ENCODE peak calls at places on chromosomes 1 and 21, in four cellular contexts. One of them, this sample, is unnamed.

GRCh38 chr1:6775644-6776043 is 9.6 kb upstream of the CAMTA1 start:
- DNase-seq in neural progenitor cell: no peak
- DNase-seq in MM.1S: no peak
- DNase-seq in hepatocyte: no peak
- DNase-seq in this sample: no peak

GRCh38 chr1:154327466-154328317 is 2.4 kb downstream of the ATP8B2 start:
- DNase-seq in hepatocyte: no peak
- DNase-seq in neural progenitor cell: no peak
- DNase-seq in MM.1S: peak; percentile 98
- DNase-seq in this sample: no peak

GRCh38 chr1:150563340-150564038 is 14.3 kb downstream of the ADAMTSL4 start:
- DNase-seq in MM.1S: peak; percentile 95
- DNase-seq in hepatocyte: peak; percentile 56
- DNase-seq in neural progenitor cell: no peak
- DNase-seq in this sample: no peak

GRCh38 chr1:223742861-223743517 is 30.6 kb downstream of the CAPN2 start:
- DNase-seq in neural progenitor cell: no peak
- DNase-seq in hepatocyte: no peak
- DNase-seq in MM.1S: no peak
- DNase-seq in this sample: no peak

GRCh38 chr1:212166296-212167039 is 118.7 kb upstream of the PPP2R5A start:
- DNase-seq in MM.1S: no peak
- DNase-seq in neural progenitor cell: no peak
- DNase-seq in hepatocyte: no peak
- DNase-seq in this sample: no peak

GRCh38 chr1:156226116-156226538 is 13.3 kb downstream of the PMF1 start:
- DNase-seq in MM.1S: peak; percentile 98
- DNase-seq in neural progenitor cell: no peak
- DNase-seq in hepatocyte: no peak
- DNase-seq in this sample: no peak

GRCh38 chr1:101976161-101976560 is 20.6 kb downstream of the OLFM3 start:
- DNase-seq in neural progenitor cell: no peak
- DNase-seq in MM.1S: no peak
- DNase-seq in hepatocyte: no peak
- DNase-seq in this sample: no peak

GRCh38 chr1:33698316-33699035 is 165.4 kb upstream of the HMGB4 start:
- DNase-seq in hepatocyte: no peak
- DNase-seq in neural progenitor cell: no peak
- DNase-seq in MM.1S: no peak
- DNase-seq in this sample: no peak

GRCh38 chr1:22747021-22747734 is 36.5 kb downstream of the EPHB2 start:
- DNase-seq in hepatocyte: no peak
- DNase-seq in neural progenitor cell: no peak
- DNase-seq in MM.1S: no peak
- DNase-seq in this sample: peak; percentile 93

GRCh38 chr21:31622397-31622796 is 37.1 kb upstream of the SOD1 start:
- DNase-seq in MM.1S: no peak
- DNase-seq in neural progenitor cell: no peak
- DNase-seq in hepatocyte: no peak
- DNase-seq in this sample: no peak

GRCh38 chr21:45972716-45973474 is 8.7 kb upstream of the COL6A1 start:
- DNase-seq in MM.1S: no peak
- DNase-seq in hepatocyte: peak; percentile 91
- DNase-seq in neural progenitor cell: peak; percentile 61
- DNase-seq in this sample: peak; percentile 77

GRCh38 chr1:51061231-51061943 is 40.6 kb upstream of the C1orf185 start:
- DNase-seq in MM.1S: no peak
- DNase-seq in neural progenitor cell: no peak
- DNase-seq in hepatocyte: no peak
- DNase-seq in this sample: peak; percentile 60

GRCh38 chr1:33221385-33221758 is 34.9 kb upstream of the ZNF362 start:
- DNase-seq in hepatocyte: no peak
- DNase-seq in neural progenitor cell: no peak
- DNase-seq in MM.1S: no peak
- DNase-seq in this sample: no peak

GRCh38 chr1:220527279-220528048 is 472 bp upstream of the MARK1 start:
- DNase-seq in MM.1S: no peak
- DNase-seq in neural progenitor cell: peak; percentile 38
- DNase-seq in hepatocyte: peak; percentile 28
- DNase-seq in this sample: peak; percentile 18

GRCh38 chr1:234893359-234893724 is 235.3 kb downstream of the TOMM20 start:
- DNase-seq in MM.1S: no peak
- DNase-seq in hepatocyte: no peak
- DNase-seq in neural progenitor cell: no peak
- DNase-seq in this sample: no peak

GRCh38 chr1:203464226-203464625 is 11.4 kb upstream of the PRELP start:
- DNase-seq in neural progenitor cell: no peak
- DNase-seq in MM.1S: no peak
- DNase-seq in hepatocyte: no peak
- DNase-seq in this sample: peak; percentile 38

GRCh38 chr21:34589511-34590282 is 25.2 kb downstream of the RCAN1 start:
- DNase-seq in hepatocyte: no peak
- DNase-seq in neural progenitor cell: no peak
- DNase-seq in MM.1S: no peak
- DNase-seq in this sample: no peak

GRCh38 chr1:233707153-233707905 is 93.4 kb downstream of the KCNK1 start:
- DNase-seq in hepatocyte: peak; percentile 47
- DNase-seq in neural progenitor cell: no peak
- DNase-seq in MM.1S: no peak
- DNase-seq in this sample: peak; percentile 89

GRCh38 chr1:150973826-150974579 is 632 bp downstream of the CERS2 start:
- DNase-seq in MM.1S: peak; percentile 47
- DNase-seq in neural progenitor cell: peak; percentile 75
- DNase-seq in hepatocyte: peak; percentile 69
- DNase-seq in this sample: no peak

GRCh38 chr1:199970125-199970524 is 57.4 kb upstream of the NR5A2 start:
- DNase-seq in neural progenitor cell: no peak
- DNase-seq in MM.1S: no peak
- DNase-seq in hepatocyte: no peak
- DNase-seq in this sample: no peak

GRCh38 chr1:56799605-56800398 is 19.4 kb downstream of the FYB2 start:
- DNase-seq in MM.1S: no peak
- DNase-seq in hepatocyte: no peak
- DNase-seq in neural progenitor cell: no peak
- DNase-seq in this sample: peak; percentile 86

GRCh38 chr1:56773341-56774066 is 45.7 kb downstream of the FYB2 start:
- DNase-seq in hepatocyte: no peak
- DNase-seq in neural progenitor cell: no peak
- DNase-seq in MM.1S: no peak
- DNase-seq in this sample: no peak

GRCh38 chr1:53905509-53905908 is 11.5 kb downstream of the DIO1 start:
- DNase-seq in MM.1S: no peak
- DNase-seq in hepatocyte: no peak
- DNase-seq in neural progenitor cell: no peak
- DNase-seq in this sample: no peak

GRCh38 chr1:147496571-147496970 is 44.7 kb upstream of the BCL9 start:
- DNase-seq in hepatocyte: peak; percentile 13
- DNase-seq in neural progenitor cell: peak; percentile 39
- DNase-seq in MM.1S: no peak
- DNase-seq in this sample: peak; percentile 35

GRCh38 chr1:36436820-36437219 is 13.4 kb downstream of the OSCP1 start:
- DNase-seq in hepatocyte: peak; percentile 28
- DNase-seq in neural progenitor cell: no peak
- DNase-seq in MM.1S: peak; percentile 57
- DNase-seq in this sample: peak; percentile 62

GRCh38 chr1:36137226-36137625 is 12.1 kb downstream of the TRAPPC3 start:
- DNase-seq in hepatocyte: no peak
- DNase-seq in MM.1S: no peak
- DNase-seq in neural progenitor cell: no peak
- DNase-seq in this sample: no peak

GRCh38 chr1:182235952-182236650 is 155.5 kb downstream of the GLUL start:
- DNase-seq in hepatocyte: peak; percentile 52
- DNase-seq in neural progenitor cell: no peak
- DNase-seq in MM.1S: no peak
- DNase-seq in this sample: peak; percentile 37

GRCh38 chr1:204288061-204288588 is 71.6 kb downstream of the PLEKHA6 start:
- DNase-seq in neural progenitor cell: no peak
- DNase-seq in hepatocyte: peak; percentile 75
- DNase-seq in MM.1S: no peak
- DNase-seq in this sample: no peak

GRCh38 chr1:27522860-27523665 is 33.1 kb upstream of the WASF2 start:
- DNase-seq in MM.1S: no peak
- DNase-seq in hepatocyte: peak; percentile 68
- DNase-seq in neural progenitor cell: peak; percentile 52
- DNase-seq in this sample: no peak

GRCh38 chr1:17874665-17875064 is 119.5 kb downstream of the ACTL8 start:
- DNase-seq in MM.1S: no peak
- DNase-seq in hepatocyte: peak; percentile 50
- DNase-seq in neural progenitor cell: peak; percentile 54
- DNase-seq in this sample: peak; percentile 96

GRCh38 chr1:3670823-3671251 is 18.5 kb downstream of the TP73 start:
- DNase-seq in MM.1S: no peak
- DNase-seq in neural progenitor cell: no peak
- DNase-seq in hepatocyte: no peak
- DNase-seq in this sample: no peak

GRCh38 chr1:156025873-156026272 is 5.1 kb upstream of the SSR2 start:
- DNase-seq in hepatocyte: peak; percentile 71
- DNase-seq in MM.1S: no peak
- DNase-seq in neural progenitor cell: peak; percentile 84
- DNase-seq in this sample: peak; percentile 23

GRCh38 chr1:38274974-38275373 is 228.4 kb upstream of the POU3F1 start:
- DNase-seq in neural progenitor cell: peak; percentile 48
- DNase-seq in MM.1S: no peak
- DNase-seq in hepatocyte: peak; percentile 24
- DNase-seq in this sample: peak; percentile 10

GRCh38 chr1:89540406-89540970 is 15.9 kb downstream of the LRRC8B start:
- DNase-seq in neural progenitor cell: no peak
- DNase-seq in hepatocyte: no peak
- DNase-seq in MM.1S: no peak
- DNase-seq in this sample: no peak

GRCh38 chr1:39128959-39129358 is 75.5 kb upstream of the MACF1 start:
- DNase-seq in neural progenitor cell: no peak
- DNase-seq in hepatocyte: peak; percentile 63
- DNase-seq in MM.1S: no peak
- DNase-seq in this sample: no peak

GRCh38 chr1:75125161-75125681 is 9.0 kb upstream of the LHX8 start:
- DNase-seq in neural progenitor cell: no peak
- DNase-seq in MM.1S: no peak
- DNase-seq in hepatocyte: no peak
- DNase-seq in this sample: no peak

GRCh38 chr1:61389926-61390845 is 307.8 kb downstream of the NFIA start:
- DNase-seq in hepatocyte: no peak
- DNase-seq in neural progenitor cell: no peak
- DNase-seq in MM.1S: no peak
- DNase-seq in this sample: no peak

GRCh38 chr1:64920936-64921589 is 45.3 kb downstream of the JAK1 start:
- DNase-seq in hepatocyte: no peak
- DNase-seq in MM.1S: no peak
- DNase-seq in neural progenitor cell: no peak
- DNase-seq in this sample: peak; percentile 67
- H3K4me2 ChIP-seq in hepatocyte: peak overlapping the region; percentile 25
- H3K4me2 ChIP-seq in MM.1S: no peak overlapping the region
- H3K4me2 ChIP-seq in neural progenitor cell: no peak overlapping the region
- H3K4me2 ChIP-seq in this sample: peak overlapping the region; percentile 56

DNA sequence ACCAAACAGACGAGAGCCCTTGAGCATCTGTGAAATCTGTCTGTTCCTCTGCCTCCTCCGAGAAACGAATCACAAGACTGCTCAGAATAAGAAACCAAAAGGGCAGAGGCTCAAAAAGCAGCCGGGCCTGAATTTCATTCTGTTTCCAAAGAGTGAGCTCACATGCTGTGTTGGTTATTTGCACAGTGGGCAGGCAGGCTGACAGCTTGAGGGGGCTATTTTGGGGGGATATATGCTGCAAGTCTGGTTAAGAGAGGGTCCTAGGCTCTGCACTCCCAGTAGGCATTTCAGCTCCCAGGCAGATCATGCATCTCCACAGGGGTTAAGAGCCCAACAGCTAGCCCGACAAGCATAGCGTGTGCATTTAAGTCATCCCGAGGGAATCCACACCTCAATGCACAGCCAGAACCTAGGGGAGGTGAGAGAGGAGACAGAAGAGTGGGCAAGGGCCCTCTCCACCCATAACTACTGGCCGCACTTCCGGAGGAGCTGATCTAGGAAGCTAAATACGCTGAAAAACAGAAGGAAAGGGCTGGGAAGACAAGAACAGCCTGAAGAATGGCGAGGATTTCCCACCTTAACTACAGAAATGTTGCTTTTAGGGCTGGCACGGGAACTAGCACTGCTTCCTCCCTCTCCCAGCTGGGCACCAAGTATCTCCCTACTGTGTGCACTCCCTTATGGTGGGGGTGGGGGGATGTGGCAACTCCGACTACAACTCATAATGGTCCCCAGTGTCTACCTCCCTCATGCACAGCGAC is 3.7 kb downstream of the PGBD5 start:
- DNase-seq in neural progenitor cell: peak; percentile 33
- DNase-seq in MM.1S: no peak
- DNase-seq in hepatocyte: no peak
- DNase-seq in this sample: no peak
- TF ChIP-seq EZH2 in neural progenitor cell: no peak
- TF ChIP-seq EZH2 in MM.1S: no peak
- TF ChIP-seq EZH2 in hepatocyte: no peak
- TF ChIP-seq EZH2 in this sample: no peak

DNA sequence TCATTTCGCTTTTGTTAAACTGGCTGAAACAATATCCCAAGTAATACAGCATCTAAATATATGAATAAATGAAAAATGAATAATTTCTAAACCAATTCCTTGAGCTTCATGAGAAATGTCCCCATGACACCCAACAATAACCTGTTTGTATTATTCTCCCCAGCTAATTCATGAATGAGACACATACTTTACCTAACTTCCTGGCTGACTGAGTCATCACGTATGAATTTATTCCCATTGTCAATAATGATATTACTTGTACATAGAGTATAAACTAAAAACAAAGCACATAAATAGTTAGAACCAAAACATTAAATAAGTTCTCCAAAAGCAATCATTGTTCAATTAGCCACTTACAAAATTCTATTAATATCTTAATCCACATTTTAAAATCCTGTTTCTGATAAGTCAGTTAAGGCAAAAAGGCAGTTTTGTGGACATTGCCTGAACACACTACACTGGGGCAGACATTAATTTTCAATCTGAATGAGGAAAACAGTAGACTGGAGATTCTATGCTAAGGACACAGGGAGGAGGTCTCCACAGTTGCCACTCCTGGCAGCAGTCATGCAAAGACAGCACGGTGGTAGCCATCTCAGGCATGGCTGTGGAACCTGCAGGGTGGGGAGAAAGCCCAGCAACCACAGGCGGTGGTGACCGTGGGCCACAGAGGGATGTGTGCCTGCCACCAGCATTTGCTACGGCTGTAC is 48.2 kb downstream of the SLC9C2 start:
- DNase-seq in MM.1S: no peak
- DNase-seq in hepatocyte: no peak
- DNase-seq in neural progenitor cell: no peak
- DNase-seq in this sample: no peak
- H3K4me2 ChIP-seq in MM.1S: no peak overlapping the region
- H3K4me2 ChIP-seq in hepatocyte: no peak overlapping the region
- H3K4me2 ChIP-seq in neural progenitor cell: no peak overlapping the region
- H3K4me2 ChIP-seq in this sample: no peak overlapping the region

DNA sequence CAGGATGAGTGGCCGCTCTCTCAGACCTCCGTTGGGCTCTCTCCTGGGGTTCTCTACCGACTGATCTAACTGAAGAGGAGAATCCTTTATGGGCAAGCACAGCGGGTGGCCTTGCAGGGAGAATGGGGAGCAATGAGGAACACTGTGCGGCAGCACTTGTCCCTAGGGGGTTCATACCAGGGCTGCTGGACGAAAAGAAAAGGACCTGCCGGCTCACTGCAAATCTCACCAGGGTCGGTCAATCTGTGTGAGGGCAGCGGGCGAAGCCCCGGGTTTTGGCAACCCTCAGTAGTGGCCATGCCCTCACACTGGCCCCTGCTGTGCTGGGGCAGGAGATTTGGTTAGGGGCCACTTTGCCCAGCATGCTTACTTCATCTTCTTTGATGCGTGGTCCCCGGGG is 5.8 kb downstream of the LHX9 start:
- DNase-seq in hepatocyte: no peak
- DNase-seq in MM.1S: no peak
- DNase-seq in neural progenitor cell: peak; percentile 40
- DNase-seq in this sample: no peak
- TF ChIP-seq EZH2 in hepatocyte: no peak
- TF ChIP-seq EZH2 in MM.1S: no peak
- TF ChIP-seq EZH2 in neural progenitor cell: no peak
- TF ChIP-seq EZH2 in this sample: no peak

This sample was measured in astrocyte.